ENCODE peak calls at places on chromosomes 16 and 17, in eight cellular contexts. F is cardiac muscle cell, E is endothelial cell of umbilical vein, L is transverse colon, Q is psoas muscle, O is tibial artery, A is kidney, X is RWPE2. K is an unnamed sample. For H3K9me3, the result is how much of the 10 kb centered on the place peaks cover.

GRCh38 chr16:84303023-84303422 is 8.3 kb downstream of the WFDC1 start:
- DNase-seq in F (no peak), E (no peak), L (peak), Q (no peak), O (peak), A (peak), X (no peak), K (no peak)

GRCh38 chr16:86872126-86872525 is 293.8 kb downstream of the FOXL1 start:
- DNase-seq in F (no peak), E (no peak), L (no peak), Q (no peak), O (no peak), A (no peak), X (peak), K (no peak)

GRCh38 chr17:27381007-27381501 is 75.2 kb upstream of the KSR1 start:
- DNase-seq in F (peak), E (peak), L (peak), Q (peak), O (peak), A (peak), X (no peak), K (peak)

GRCh38 chr17:7220593-7221280 is 999 bp downstream of the ACADVL start:
- DNase-seq in F (peak), E (peak), L (peak), Q (peak), O (peak), A (peak), X (no peak), K (no peak)

GRCh38 chr17:17019891-17020456 is 22.3 kb upstream of the MPRIP start:
- DNase-seq in F (no peak), E (no peak), L (no peak), Q (peak), O (no peak), A (peak), X (no peak), K (no peak)

GRCh38 chr17:36817483-36818048 is 119.7 kb upstream of the LHX1 start:
- DNase-seq in F (no peak), E (no peak), L (no peak), Q (no peak), O (no peak), A (no peak), X (no peak), K (no peak)

GRCh38 chr17:64245218-64246145 is 17.6 kb downstream of the TEX2 start:
- DNase-seq in F (no peak), E (no peak), L (no peak), Q (no peak), O (no peak), A (no peak), X (no peak), K (no peak)

GRCh38 chr17:6070895-6071511 is 824 bp downstream of the WSCD1 start:
- DNase-seq in F (peak), E (peak), L (peak), Q (no peak), O (no peak), A (peak), X (no peak), K (no peak)

GRCh38 chr17:76561799-76562268 is 22.0 kb downstream of the PRCD start:
- DNase-seq in F (no peak), E (peak), L (no peak), Q (no peak), O (no peak), A (no peak), X (no peak), K (no peak)

GRCh38 chr17:76560877-76561221 is 21.0 kb downstream of the PRCD start:
- DNase-seq in F (no peak), E (no peak), L (no peak), Q (no peak), O (no peak), A (no peak), X (no peak), K (no peak)

GRCh38 chr17:76558210-76559095 is 18.6 kb downstream of the PRCD start:
- DNase-seq in F (no peak), E (peak), L (no peak), Q (no peak), O (no peak), A (no peak), X (no peak), K (no peak)

GRCh38 chr17:76561332-76561731 is 21.5 kb downstream of the PRCD start:
- DNase-seq in F (no peak), E (peak), L (no peak), Q (no peak), O (no peak), A (no peak), X (no peak), K (no peak)

GRCh38 chr17:76560036-76560876 is 20.4 kb downstream of the PRCD start:
- DNase-seq in F (no peak), E (no peak), L (no peak), Q (no peak), O (no peak), A (no peak), X (no peak), K (no peak)
- H3K9me3 ChIP-seq in F (under half), E (under half), L (under half), Q (under half), O (under half), A (under half), X (under half), K (under half)

DNA sequence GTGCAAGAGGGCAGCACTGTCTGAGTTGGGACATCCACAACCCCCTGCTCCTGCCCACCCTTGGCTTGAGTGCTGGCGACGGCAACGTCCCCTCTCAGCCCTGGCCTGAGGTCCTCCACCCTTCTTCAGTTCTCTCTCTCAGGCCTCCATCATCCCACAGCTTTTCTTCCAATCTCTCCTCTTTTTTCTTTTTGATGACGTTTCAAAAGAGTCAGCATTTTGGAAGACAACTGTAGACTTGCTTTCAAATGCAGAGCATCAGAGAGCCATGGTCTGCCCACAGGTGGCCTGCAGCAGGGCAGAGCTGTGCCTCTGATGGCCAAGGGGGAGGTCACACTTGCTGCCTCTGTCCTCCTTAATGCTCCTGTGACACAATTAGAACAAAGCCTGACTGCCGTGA is 775.4 kb downstream of the KCNJ18 start:
- DNase-seq in F (no peak), E (no peak), L (no peak), Q (no peak), O (no peak), A (no peak), X (no peak), K (no peak)
- H3K9me3 ChIP-seq in F (under half), E (under half), L (under half), Q (under half), O (under half), A (under half), X (under half), K (under half)

GRCh38 chr17:22268912-22269220 is 576.5 kb downstream of the KCNJ18 start:
- DNase-seq in F (no peak), E (no peak), L (no peak), Q (no peak), O (no peak), A (no peak), X (no peak), K (no peak)

GRCh38 chr17:22273308-22273707 is 581.0 kb downstream of the KCNJ18 start:
- DNase-seq in F (no peak), E (no peak), L (no peak), Q (no peak), O (no peak), A (peak), X (no peak), K (no peak)

GRCh38 chr17:22268214-22268911 is 576.0 kb downstream of the KCNJ18 start:
- DNase-seq in F (no peak), E (no peak), L (no peak), Q (no peak), O (no peak), A (no peak), X (no peak), K (no peak)

GRCh38 chr17:22270381-22270780 is 578.1 kb downstream of the KCNJ18 start:
- DNase-seq in F (no peak), E (no peak), L (no peak), Q (no peak), O (no peak), A (no peak), X (no peak), K (no peak)

DNA sequence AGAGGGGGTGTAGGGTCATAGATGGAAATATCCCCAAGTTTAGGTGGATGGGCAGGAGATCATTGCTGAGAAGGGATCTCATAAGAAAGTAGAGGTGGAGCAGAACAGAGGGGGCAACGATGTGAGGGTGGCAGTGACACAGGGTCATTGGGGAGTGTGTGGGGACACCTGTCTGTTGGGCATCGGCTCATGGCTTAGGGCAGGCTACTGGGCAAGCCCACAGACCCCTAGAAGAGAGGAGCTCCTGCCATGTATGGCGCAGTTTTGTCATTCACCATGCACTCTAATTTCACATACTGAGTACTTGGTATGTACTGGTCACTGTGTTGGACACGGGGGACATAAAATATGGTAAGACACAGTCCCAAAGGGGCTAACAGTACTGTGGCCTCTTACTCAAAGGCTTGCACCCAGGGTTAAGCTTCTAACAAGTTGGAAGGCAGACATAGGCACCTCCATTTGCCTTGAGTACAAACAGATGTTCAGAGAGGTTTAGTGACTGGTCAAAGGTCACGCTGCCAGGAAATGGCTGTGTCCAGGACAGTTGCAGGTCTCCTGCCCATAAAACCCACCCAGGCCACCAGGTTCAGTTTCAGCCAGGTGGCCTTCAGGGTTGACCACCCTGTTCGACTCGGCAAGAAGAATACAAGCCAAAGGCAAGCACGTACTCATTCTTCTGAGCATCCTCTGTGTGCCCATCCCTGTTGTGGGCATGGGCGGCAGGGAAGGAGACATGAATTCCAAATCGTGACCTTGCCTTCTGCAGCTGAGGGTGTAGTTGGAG is 580.2 kb downstream of the KCNJ18 start:
- DNase-seq in F (no peak), E (no peak), L (no peak), Q (no peak), O (no peak), A (no peak), X (no peak), K (no peak)
- H3K9me3 ChIP-seq in F (under half), E (under half), L (under half), Q (under half), O (under half), A (under half), X (under half), K (under half)

GRCh38 chr16:35298460-35299243 is 1839.2 kb downstream of the TP53TG3F start:
- DNase-seq in F (no peak), E (no peak), L (no peak), Q (no peak), O (no peak), A (no peak), X (no peak), K (no peak)

GRCh38 chr16:35295856-35296255 is 1836.4 kb downstream of the TP53TG3F start:
- DNase-seq in F (no peak), E (no peak), L (no peak), Q (no peak), O (no peak), A (no peak), X (no peak), K (no peak)

GRCh38 chr16:35302859-35303258 is 1843.4 kb downstream of the TP53TG3F start:
- DNase-seq in F (no peak), E (no peak), L (no peak), Q (no peak), O (no peak), A (no peak), X (no peak), K (no peak)

DNA sequence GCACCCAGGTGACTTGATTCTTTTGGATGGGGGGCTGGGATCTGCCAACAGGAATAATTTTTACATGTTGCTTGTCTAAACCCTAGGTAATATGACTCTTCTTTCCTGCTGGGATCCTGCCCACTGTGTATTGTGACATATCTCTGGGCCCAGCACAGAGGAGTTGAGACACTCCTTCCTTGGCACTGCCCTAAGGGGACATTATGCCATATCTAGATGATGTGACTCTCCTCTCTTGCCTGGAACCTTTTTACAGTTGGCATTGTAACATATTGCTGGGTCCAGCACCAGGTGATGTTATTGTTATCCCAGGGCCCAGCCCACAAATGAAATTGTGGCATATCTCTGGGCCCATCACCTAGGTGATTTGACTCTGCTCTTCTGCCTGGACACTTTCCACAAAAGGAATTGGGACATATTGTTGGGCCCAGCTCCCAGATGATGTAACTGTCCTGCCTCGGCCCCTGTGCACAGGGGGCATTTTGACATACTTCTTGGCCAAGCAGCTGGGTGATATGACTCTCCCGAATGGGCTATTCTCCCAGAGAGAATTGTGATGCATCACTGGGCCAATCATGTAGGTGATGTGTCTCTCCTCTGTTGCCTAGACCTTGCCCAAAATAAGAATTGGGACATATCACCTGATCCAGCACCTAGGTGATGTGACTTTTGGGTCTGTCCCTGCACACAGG is 1837.7 kb downstream of the TP53TG3F start:
- DNase-seq in F (no peak), E (no peak), L (no peak), Q (no peak), O (no peak), A (no peak), X (no peak), K (no peak)
- H3K9me3 ChIP-seq in F (under half), E (under half), L (under half), Q (under half), O (under half), A (under half), X (under half), K (under half)

GRCh38 chr17:21134559-21134958 is 7.8 kb downstream of the DHRS7B start:
- DNase-seq in F (no peak), E (no peak), L (no peak), Q (no peak), O (no peak), A (no peak), X (no peak), K (no peak)
- H3K9me3 ChIP-seq in F (under half), E (under half), L (under half), Q (under half), O (under half), A (under half), X (under half), K (under half)

GRCh38 chr16:35214840-35215239 is 1755.4 kb downstream of the TP53TG3F start:
- DNase-seq in F (no peak), E (no peak), L (no peak), Q (no peak), O (no peak), A (no peak), X (no peak), K (no peak)
- H3K9me3 ChIP-seq in F (under half), E (under half), L (under half), Q (under half), O (under half), A (under half), X (under half), K (under half)

DNA sequence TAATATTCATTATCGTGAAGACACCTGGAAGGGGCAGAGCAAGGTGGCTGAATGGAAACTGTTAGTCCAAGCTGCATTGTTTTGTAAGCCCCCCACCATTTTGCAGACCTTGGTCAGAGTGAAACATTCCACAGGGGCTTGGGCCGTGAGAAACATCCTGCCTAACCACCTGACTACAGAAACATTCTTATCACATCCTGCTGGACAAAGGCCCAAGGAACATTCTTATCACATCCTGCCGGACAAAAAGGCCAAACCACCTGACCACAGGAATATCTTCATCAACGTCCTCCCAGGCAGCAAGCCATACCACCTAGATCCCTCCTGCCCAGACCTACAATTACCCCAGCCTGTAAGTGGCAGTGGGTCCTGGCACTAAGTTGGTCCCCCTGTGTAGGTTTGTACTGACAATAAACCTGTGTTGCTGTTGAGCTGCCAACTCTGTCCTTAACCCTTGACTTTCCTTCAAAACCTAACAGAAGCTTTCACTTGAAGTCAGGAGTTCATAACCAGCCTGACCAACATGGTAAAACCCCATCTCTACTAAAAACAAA is 19.6 kb downstream of the ATF7IP2 start:
- DNase-seq in F (no peak), E (peak), L (no peak), Q (no peak), O (no peak), A (no peak), X (no peak), K (no peak)
- H3K9me3 ChIP-seq in F (under half), E (under half), L (under half), Q (under half), O (under half), A (under half), X (under half), K (half or more)

DNA sequence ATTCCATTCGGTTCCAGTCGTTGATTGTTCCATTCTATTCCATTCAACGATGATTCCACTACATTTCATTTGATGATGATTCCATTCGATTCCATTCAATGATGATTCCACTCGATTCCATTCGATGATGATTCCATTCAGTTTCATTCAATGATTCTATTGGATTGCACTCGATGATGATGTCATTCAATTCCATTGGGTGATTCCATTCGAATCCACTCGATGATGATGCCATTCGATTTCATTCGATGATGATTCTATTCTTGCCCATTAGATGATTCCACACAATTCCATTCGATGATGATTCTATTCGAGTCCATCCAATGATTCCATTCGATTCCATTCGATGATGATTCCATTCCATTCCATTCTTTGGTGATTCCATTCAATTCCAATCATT is 1283.7 kb downstream of the TP53TG3F start:
- DNase-seq in F (no peak), E (no peak), L (no peak), Q (no peak), O (no peak), A (no peak), X (no peak), K (no peak)
- H3K9me3 ChIP-seq in F (under half), E (under half), L (under half), Q (half or more), O (under half), A (under half), X (under half), K (half or more)

DNA sequence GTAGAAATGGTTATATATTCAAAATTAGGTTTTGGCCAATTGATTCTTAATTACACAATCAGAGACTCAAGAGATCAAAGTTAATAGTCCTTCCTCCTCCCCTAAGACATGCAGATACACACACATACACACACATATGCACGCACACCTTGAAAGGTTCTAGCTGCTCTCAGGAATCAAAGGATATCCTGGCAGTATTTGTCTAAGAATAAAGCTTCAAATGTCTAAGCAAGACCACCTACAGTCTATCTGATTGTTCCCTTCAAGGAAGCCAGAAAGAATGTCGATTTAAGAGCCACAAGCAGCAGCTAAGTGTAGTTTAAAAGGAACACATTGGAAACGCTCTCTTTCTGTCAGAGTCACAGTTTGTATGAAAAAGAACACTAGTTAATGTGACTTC is 79.2 kb downstream of the CDH8 start:
- DNase-seq in F (no peak), E (no peak), L (no peak), Q (no peak), O (no peak), A (no peak), X (no peak), K (no peak)
- H3K9me3 ChIP-seq in F (under half), E (under half), L (under half), Q (under half), O (under half), A (under half), X (under half), K (under half)